ENCODE peak calls at places on chromosomes 11 and 22, in eight cellular contexts. One of them, this sample, is unnamed. For H3K27me3, the result is how much of the 10 kb centered on the place peaks cover.

GRCh38 chr11:35649984-35650383 is 12.6 kb upstream of the TRIM44 start:
- DNase-seq in heart right ventricle: no peak
- DNase-seq in left ventricle myocardium inferior: no peak
- DNase-seq in stomach: no peak
- DNase-seq in neural progenitor cell: no peak
- DNase-seq in tibial nerve: no peak
- DNase-seq in body of pancreas: no peak
- DNase-seq in lower lobe of right lung: no peak
- DNase-seq in this sample: no peak

GRCh38 chr11:112999518-112999917 is 38.3 kb downstream of the NCAM1 start:
- DNase-seq in lower lobe of right lung: no peak
- DNase-seq in left ventricle myocardium inferior: no peak
- DNase-seq in body of pancreas: no peak
- DNase-seq in neural progenitor cell: no peak
- DNase-seq in stomach: no peak
- DNase-seq in heart right ventricle: no peak
- DNase-seq in tibial nerve: no peak
- DNase-seq in this sample: no peak

GRCh38 chr22:38657248-38657909 is 941 bp downstream of the CBY1 start:
- DNase-seq in neural progenitor cell: peak
- DNase-seq in body of pancreas: peak
- DNase-seq in tibial nerve: no peak
- DNase-seq in stomach: no peak
- DNase-seq in lower lobe of right lung: no peak
- DNase-seq in heart right ventricle: no peak
- DNase-seq in left ventricle myocardium inferior: no peak
- DNase-seq in this sample: no peak

GRCh38 chr11:45859661-45860140 is 12.4 kb downstream of the CRY2 start:
- DNase-seq in heart right ventricle: peak
- DNase-seq in stomach: peak
- DNase-seq in tibial nerve: peak
- DNase-seq in body of pancreas: peak
- DNase-seq in left ventricle myocardium inferior: peak
- DNase-seq in lower lobe of right lung: peak
- DNase-seq in neural progenitor cell: peak
- DNase-seq in this sample: peak

GRCh38 chr22:42883121-42883520 is 26.0 kb upstream of the ARFGAP3 start:
- DNase-seq in left ventricle myocardium inferior: no peak
- DNase-seq in stomach: no peak
- DNase-seq in neural progenitor cell: no peak
- DNase-seq in tibial nerve: no peak
- DNase-seq in body of pancreas: no peak
- DNase-seq in heart right ventricle: no peak
- DNase-seq in lower lobe of right lung: no peak
- DNase-seq in this sample: no peak

GRCh38 chr11:113531575-113532451 is 56.6 kb upstream of the DRD2 start:
- DNase-seq in body of pancreas: no peak
- DNase-seq in left ventricle myocardium inferior: no peak
- DNase-seq in lower lobe of right lung: no peak
- DNase-seq in stomach: no peak
- DNase-seq in tibial nerve: no peak
- DNase-seq in neural progenitor cell: no peak
- DNase-seq in heart right ventricle: no peak
- DNase-seq in this sample: no peak

GRCh38 chr11:65646921-65647701 is 9.2 kb downstream of the SIPA1 start:
- DNase-seq in body of pancreas: peak
- DNase-seq in stomach: peak
- DNase-seq in lower lobe of right lung: peak
- DNase-seq in left ventricle myocardium inferior: no peak
- DNase-seq in tibial nerve: no peak
- DNase-seq in heart right ventricle: no peak
- DNase-seq in neural progenitor cell: peak
- DNase-seq in this sample: peak

GRCh38 chr11:11717064-11717725 is 95.4 kb upstream of the GALNT18 start:
- DNase-seq in body of pancreas: no peak
- DNase-seq in tibial nerve: no peak
- DNase-seq in heart right ventricle: no peak
- DNase-seq in lower lobe of right lung: no peak
- DNase-seq in left ventricle myocardium inferior: no peak
- DNase-seq in stomach: no peak
- DNase-seq in neural progenitor cell: no peak
- DNase-seq in this sample: no peak

GRCh38 chr22:25364736-25365241 is 145.3 kb downstream of the CRYBB2 start:
- DNase-seq in stomach: peak
- DNase-seq in tibial nerve: no peak
- DNase-seq in lower lobe of right lung: peak
- DNase-seq in left ventricle myocardium inferior: no peak
- DNase-seq in neural progenitor cell: no peak
- DNase-seq in heart right ventricle: no peak
- DNase-seq in body of pancreas: no peak
- DNase-seq in this sample: no peak

GRCh38 chr11:55503449-55503848 is 50.8 kb upstream of the OR4C15 start:
- DNase-seq in heart right ventricle: no peak
- DNase-seq in left ventricle myocardium inferior: no peak
- DNase-seq in body of pancreas: no peak
- DNase-seq in tibial nerve: no peak
- DNase-seq in neural progenitor cell: no peak
- DNase-seq in stomach: no peak
- DNase-seq in lower lobe of right lung: no peak
- DNase-seq in this sample: no peak
- TF ChIP-seq CTCF in heart right ventricle: no peak
- TF ChIP-seq CTCF in left ventricle myocardium inferior: no peak
- TF ChIP-seq CTCF in body of pancreas: no peak
- TF ChIP-seq CTCF in tibial nerve: no peak
- TF ChIP-seq CTCF in neural progenitor cell: no peak
- TF ChIP-seq CTCF in stomach: no peak
- TF ChIP-seq CTCF in lower lobe of right lung: no peak
- TF ChIP-seq CTCF in this sample: no peak

GRCh38 chr22:44599084-44599483 is 101.1 kb upstream of the RTL6 start:
- DNase-seq in lower lobe of right lung: no peak
- DNase-seq in stomach: no peak
- DNase-seq in left ventricle myocardium inferior: no peak
- DNase-seq in neural progenitor cell: no peak
- DNase-seq in tibial nerve: no peak
- DNase-seq in body of pancreas: no peak
- DNase-seq in heart right ventricle: no peak
- DNase-seq in this sample: no peak

GRCh38 chr22:44595841-44596341 is 97.9 kb upstream of the RTL6 start:
- DNase-seq in left ventricle myocardium inferior: no peak
- DNase-seq in neural progenitor cell: no peak
- DNase-seq in heart right ventricle: no peak
- DNase-seq in body of pancreas: no peak
- DNase-seq in tibial nerve: no peak
- DNase-seq in stomach: no peak
- DNase-seq in lower lobe of right lung: no peak
- DNase-seq in this sample: no peak

GRCh38 chr22:44597616-44598015 is 99.6 kb upstream of the RTL6 start:
- DNase-seq in body of pancreas: no peak
- DNase-seq in neural progenitor cell: peak
- DNase-seq in left ventricle myocardium inferior: no peak
- DNase-seq in heart right ventricle: no peak
- DNase-seq in lower lobe of right lung: no peak
- DNase-seq in tibial nerve: no peak
- DNase-seq in stomach: no peak
- DNase-seq in this sample: peak

GRCh38 chr22:44594951-44595350 is 96.9 kb upstream of the RTL6 start:
- DNase-seq in stomach: no peak
- DNase-seq in left ventricle myocardium inferior: no peak
- DNase-seq in neural progenitor cell: peak
- DNase-seq in tibial nerve: no peak
- DNase-seq in lower lobe of right lung: no peak
- DNase-seq in heart right ventricle: no peak
- DNase-seq in body of pancreas: no peak
- DNase-seq in this sample: no peak

DNA sequence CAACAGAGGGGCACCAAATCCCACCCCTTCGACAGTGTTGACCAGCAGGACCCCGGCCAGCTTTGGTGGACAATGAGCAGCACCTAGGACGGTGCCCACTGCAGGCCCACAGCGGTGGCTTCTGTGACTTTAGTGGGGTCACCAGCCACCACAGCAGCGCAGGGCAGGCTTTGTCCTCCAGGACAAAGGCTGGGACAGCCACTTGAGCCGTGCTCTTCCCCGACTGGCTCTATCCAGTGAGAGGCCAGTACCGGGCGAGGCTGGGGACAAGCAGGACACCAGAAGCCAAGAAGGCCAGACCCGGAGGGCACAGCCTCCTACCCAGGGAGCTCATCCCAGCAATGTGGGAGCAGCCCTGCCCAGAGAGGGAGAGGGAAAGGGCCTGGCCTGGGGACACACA is 98.7 kb upstream of the RTL6 start:
- DNase-seq in neural progenitor cell: peak
- DNase-seq in heart right ventricle: no peak
- DNase-seq in body of pancreas: no peak
- DNase-seq in left ventricle myocardium inferior: no peak
- DNase-seq in lower lobe of right lung: no peak
- DNase-seq in tibial nerve: no peak
- DNase-seq in stomach: no peak
- DNase-seq in this sample: no peak
- H3K27me3 ChIP-seq in neural progenitor cell: under half
- H3K27me3 ChIP-seq in heart right ventricle: under half
- H3K27me3 ChIP-seq in body of pancreas: under half
- H3K27me3 ChIP-seq in left ventricle myocardium inferior: under half
- H3K27me3 ChIP-seq in lower lobe of right lung: under half
- H3K27me3 ChIP-seq in tibial nerve: under half
- H3K27me3 ChIP-seq in stomach: under half
- H3K27me3 ChIP-seq in this sample: under half

DNA sequence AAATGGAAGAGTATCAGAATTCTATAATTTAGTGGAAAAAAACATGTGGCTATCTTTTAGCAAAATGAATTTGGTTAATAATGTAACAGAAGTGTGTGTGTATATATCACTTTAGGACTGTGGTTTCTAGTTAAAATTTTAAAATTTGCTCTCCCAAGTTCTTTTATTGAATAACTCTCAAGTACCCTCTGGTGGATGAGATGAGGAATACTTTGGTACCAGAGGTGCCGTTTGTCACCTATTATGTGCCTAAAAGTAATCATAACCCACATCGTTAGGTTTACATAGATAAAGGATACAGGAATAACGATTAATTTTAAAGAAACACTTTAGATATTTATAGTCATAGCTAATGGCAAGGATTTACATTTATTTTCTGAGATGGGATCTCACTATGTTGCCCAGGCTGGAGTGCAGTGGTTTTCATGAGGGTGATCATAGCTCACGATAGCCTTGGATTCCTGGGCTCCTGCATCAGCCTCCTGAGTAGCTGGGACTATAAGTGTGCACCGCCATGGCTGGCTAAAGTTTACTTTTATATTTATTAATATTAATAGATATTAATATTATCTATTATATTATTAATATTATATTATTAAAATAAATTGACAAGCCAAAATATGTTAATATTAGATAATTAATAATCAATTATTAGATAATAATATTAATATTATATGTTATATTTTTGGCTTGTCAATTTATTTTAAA is 66.7 kb upstream of the CAPRIN1 start:
- DNase-seq in body of pancreas: no peak
- DNase-seq in tibial nerve: no peak
- DNase-seq in left ventricle myocardium inferior: no peak
- DNase-seq in stomach: no peak
- DNase-seq in lower lobe of right lung: no peak
- DNase-seq in neural progenitor cell: no peak
- DNase-seq in heart right ventricle: no peak
- DNase-seq in this sample: no peak
- TF ChIP-seq CTCF in body of pancreas: no peak
- TF ChIP-seq CTCF in tibial nerve: no peak
- TF ChIP-seq CTCF in left ventricle myocardium inferior: no peak
- TF ChIP-seq CTCF in stomach: no peak
- TF ChIP-seq CTCF in lower lobe of right lung: no peak
- TF ChIP-seq CTCF in neural progenitor cell: peak
- TF ChIP-seq CTCF in heart right ventricle: no peak
- TF ChIP-seq CTCF in this sample: no peak

GRCh38 chr11:2524446-2525165 is 79.8 kb downstream of the KCNQ1 start:
- DNase-seq in left ventricle myocardium inferior: no peak
- DNase-seq in stomach: peak
- DNase-seq in heart right ventricle: no peak
- DNase-seq in lower lobe of right lung: peak
- DNase-seq in neural progenitor cell: no peak
- DNase-seq in body of pancreas: peak
- DNase-seq in tibial nerve: no peak
- DNase-seq in this sample: peak
- H3K27me3 ChIP-seq in left ventricle myocardium inferior: under half
- H3K27me3 ChIP-seq in stomach: under half
- H3K27me3 ChIP-seq in heart right ventricle: under half
- H3K27me3 ChIP-seq in lower lobe of right lung: under half
- H3K27me3 ChIP-seq in neural progenitor cell: half or more
- H3K27me3 ChIP-seq in body of pancreas: under half
- H3K27me3 ChIP-seq in tibial nerve: under half
- H3K27me3 ChIP-seq in this sample: under half

GRCh38 chr11:126411971-126412381 is 56.5 kb downstream of the ST3GAL4 start:
- DNase-seq in stomach: no peak
- DNase-seq in tibial nerve: no peak
- DNase-seq in left ventricle myocardium inferior: peak
- DNase-seq in heart right ventricle: peak
- DNase-seq in body of pancreas: no peak
- DNase-seq in neural progenitor cell: no peak
- DNase-seq in lower lobe of right lung: no peak
- DNase-seq in this sample: no peak
- TF ChIP-seq CTCF in stomach: no peak
- TF ChIP-seq CTCF in tibial nerve: no peak
- TF ChIP-seq CTCF in left ventricle myocardium inferior: peak
- TF ChIP-seq CTCF in heart right ventricle: peak
- TF ChIP-seq CTCF in body of pancreas: no peak
- TF ChIP-seq CTCF in neural progenitor cell: peak
- TF ChIP-seq CTCF in lower lobe of right lung: no peak
- TF ChIP-seq CTCF in this sample: no peak

GRCh38 chr22:47563406-47564157 is 801.1 kb downstream of the TBC1D22A start:
- DNase-seq in stomach: no peak
- DNase-seq in left ventricle myocardium inferior: no peak
- DNase-seq in heart right ventricle: no peak
- DNase-seq in body of pancreas: no peak
- DNase-seq in tibial nerve: no peak
- DNase-seq in neural progenitor cell: no peak
- DNase-seq in lower lobe of right lung: no peak
- DNase-seq in this sample: no peak
- H3K27me3 ChIP-seq in stomach: under half
- H3K27me3 ChIP-seq in left ventricle myocardium inferior: half or more
- H3K27me3 ChIP-seq in heart right ventricle: under half
- H3K27me3 ChIP-seq in body of pancreas: under half
- H3K27me3 ChIP-seq in tibial nerve: under half
- H3K27me3 ChIP-seq in neural progenitor cell: under half
- H3K27me3 ChIP-seq in lower lobe of right lung: under half
- H3K27me3 ChIP-seq in this sample: under half

This sample was measured in psoas muscle.